ENCODE peak calls at places on chromosomes 5 and 9, in four cellular contexts. G is H9, F is pancreas, V is IMR-90. U is an unnamed sample.

GRCh38 chr5:144328505-144328904 is 157.8 kb downstream of the KCTD16 start:
- DNase-seq in G (no peak), F (no peak), V (no peak), U (no peak)

GRCh38 chr5:100188339-100188738 is 346.8 kb upstream of the FAM174A start:
- DNase-seq in G (no peak), F (no peak), V (no peak), U (no peak)

GRCh38 chr9:74742792-74743389 is 144.8 kb downstream of the TRPM6 start:
- DNase-seq in G (peak; percentile 31), F (no peak), V (peak; percentile 24), U (no peak)

GRCh38 chr9:104831681-104832080 is 67.8 kb downstream of the NIPSNAP3B start:
- DNase-seq in G (no peak), F (no peak), V (peak; percentile 79), U (no peak)

GRCh38 chr5:28810751-28811136 is 1772.4 kb upstream of the CDH9 start:
- DNase-seq in G (no peak), F (no peak), V (no peak), U (no peak)

GRCh38 chr9:133763272-133764183 is 25.4 kb upstream of the SARDH start:
- DNase-seq in G (peak; percentile 22), F (no peak), V (peak; percentile 66), U (no peak)

GRCh38 chr5:93186031-93186682 is 394.9 kb downstream of the NR2F1-AS1 start:
- DNase-seq in G (no peak), F (no peak), V (peak; percentile 89), U (no peak)

GRCh38 chr5:172482156-172483020 is 28.1 kb upstream of the SH3PXD2B start:
- DNase-seq in G (no peak), F (no peak), V (no peak), U (no peak)

GRCh38 chr5:169686137-169686536 is 49.1 kb downstream of the DOCK2 start:
- DNase-seq in G (no peak), F (no peak), V (no peak), U (no peak)

GRCh38 chr9:134551657-134552348 is 89.8 kb upstream of the COL5A1 start:
- DNase-seq in G (no peak), F (peak; percentile 59), V (peak; percentile 82), U (no peak)

GRCh38 chr9:93942176-93942575 is 13.0 kb downstream of the BARX1 start:
- DNase-seq in G (no peak), F (no peak), V (no peak), U (no peak)

GRCh38 chr5:74950836-74951515 is 84.8 kb upstream of the FAM169A start:
- DNase-seq in G (no peak), F (no peak), V (peak; percentile 38), U (no peak)

GRCh38 chr9:121437891-121438290 is 61.8 kb downstream of the GGTA1 start:
- DNase-seq in G (no peak), F (no peak), V (no peak), U (no peak)

GRCh38 chr5:10564838-10565784 is 1.2 kb downstream of the ANKRD33B start:
- DNase-seq in G (no peak), F (peak; percentile 68), V (no peak), U (no peak)

GRCh38 chr5:86679529-86679928 is 61.8 kb downstream of the COX7C start:
- DNase-seq in G (no peak), F (no peak), V (peak; percentile 87), U (peak; percentile 18)

GRCh38 chr5:142922223-142922952 is 152.2 kb downstream of the ARHGAP26 start:
- DNase-seq in G (no peak), F (no peak), V (peak; percentile 77), U (no peak)

GRCh38 chr5:65790371-65791163 is 68.6 kb downstream of the NLN start:
- DNase-seq in G (no peak), F (no peak), V (no peak), U (no peak)

GRCh38 chr9:26744362-26744965 is 148.1 kb downstream of the CAAP1 start:
- DNase-seq in G (no peak), F (no peak), V (peak; percentile 38), U (no peak)

GRCh38 chr9:88996046-88997005 is 5.1 kb downstream of the S1PR3 start:
- DNase-seq in G (no peak), F (no peak), V (no peak), U (no peak)

GRCh38 chr5:78561261-78561660 is 87.3 kb downstream of the LHFPL2 start:
- DNase-seq in G (peak; percentile 18), F (no peak), V (no peak), U (no peak)

GRCh38 chr5:60143912-60144311 is 250.4 kb upstream of the PDE4D start:
- DNase-seq in G (no peak), F (no peak), V (no peak), U (no peak)

GRCh38 chr5:912356-913091 is 19.8 kb downstream of the TRIP13 start:
- DNase-seq in G (no peak), F (no peak), V (peak; percentile 96), U (no peak)

DNA sequence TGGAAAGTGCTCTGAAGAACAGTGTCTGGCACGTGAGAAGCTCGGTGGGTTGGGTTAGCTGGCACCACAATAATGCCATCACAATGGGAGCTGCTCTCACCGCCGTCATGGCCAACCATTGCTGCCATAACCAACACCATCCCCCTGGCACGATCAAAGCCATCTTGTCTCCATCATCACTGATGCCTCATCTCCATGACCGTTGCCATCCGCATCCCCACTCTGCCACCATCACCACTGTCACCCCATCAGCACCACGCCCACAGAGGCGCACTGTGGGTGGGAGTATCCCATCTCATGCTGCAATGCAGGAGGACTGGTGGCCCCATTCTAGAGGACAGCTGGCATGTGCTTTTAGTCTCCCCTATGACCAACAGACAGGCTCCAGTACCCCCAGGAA is 23.7 kb downstream of the NR5A1 start:
- DNase-seq in G (no peak), F (no peak), V (no peak), U (no peak)
- H3K27me3 ChIP-seq in G (peaks cover 3% of the 10 kb centered on the region), F (peaks cover 2% of the 10 kb centered on the region), V (peaks cover 77% of the 10 kb centered on the region), U (peaks cover 24% of the 10 kb centered on the region)

GRCh38 chr5:66808663-66809062 is 212.5 kb downstream of the MAST4 start:
- DNase-seq in G (no peak), F (no peak), V (no peak), U (no peak)
- H3K27me3 ChIP-seq in G (no peaks in the 10 kb centered on the region), F (no peaks in the 10 kb centered on the region), V (peaks cover 14% of the 10 kb centered on the region), U (no peaks in the 10 kb centered on the region)

DNA sequence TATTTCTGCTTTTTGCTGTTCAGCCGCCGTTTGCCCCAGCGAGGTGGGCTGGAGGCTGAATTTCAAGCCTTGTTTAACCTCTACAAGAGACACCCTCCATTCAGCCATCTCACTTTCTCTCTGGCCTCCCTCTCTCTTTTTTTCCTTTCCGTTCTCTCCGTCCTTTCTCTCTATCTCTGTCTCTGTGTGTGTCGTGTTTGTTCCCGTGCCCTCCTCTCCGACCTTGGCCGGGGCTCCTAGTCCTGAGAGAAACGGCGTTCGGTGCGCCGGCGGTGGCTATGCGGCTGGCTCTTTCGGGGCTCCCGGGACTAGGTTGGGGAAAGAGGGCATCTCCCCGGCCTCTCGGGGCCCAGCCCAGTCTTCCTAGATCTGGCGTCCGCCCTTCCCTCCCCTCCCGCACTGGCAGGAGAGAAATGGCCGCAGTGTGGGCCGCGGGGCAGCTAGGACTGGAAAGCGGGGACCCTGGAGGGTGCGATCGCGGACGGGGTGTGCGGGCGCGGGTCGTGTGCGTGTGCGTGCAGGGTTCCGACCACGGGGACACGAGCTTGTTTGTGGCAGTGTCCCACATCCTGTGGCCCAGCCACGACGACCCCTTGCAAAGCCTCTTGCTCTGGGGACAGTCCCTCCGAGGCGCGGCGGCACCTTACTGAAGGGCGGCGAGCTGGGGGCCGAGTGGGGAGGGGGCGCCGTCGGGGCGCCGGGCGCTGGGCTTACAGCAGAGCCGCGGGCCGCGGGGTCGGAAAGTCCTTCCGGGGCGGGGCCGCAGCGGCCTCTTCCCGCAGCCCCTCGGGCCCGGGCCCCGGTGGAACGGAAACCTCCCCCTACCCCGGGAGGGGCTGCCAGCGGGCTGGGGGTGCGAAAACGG is 5.7 kb downstream of the LHX2 start:
- DNase-seq in G (no peak), F (no peak), V (no peak), U (no peak)
- H3K27me3 ChIP-seq in G (peaks cover 80% of the 10 kb centered on the region), F (peaks cover 84% of the 10 kb centered on the region), V (peaks cover 98% of the 10 kb centered on the region), U (peaks cover 97% of the 10 kb centered on the region)

GRCh38 chr9:135985889-135986288 is 24.7 kb upstream of the UBAC1 start:
- DNase-seq in G (no peak), F (no peak), V (no peak), U (no peak)
- H3K27me3 ChIP-seq in G (no peaks in the 10 kb centered on the region), F (peaks cover 13% of the 10 kb centered on the region), V (peaks cover 11% of the 10 kb centered on the region), U (no peaks in the 10 kb centered on the region)